ENCODE peak calls at places on chromosomes 13 and 19, in four cellular contexts. Y is body of pancreas, Q is HCT116, D is esophagus squamous epithelium. C is an unnamed sample.

GRCh38 chr19:1980782-1981181 is 34.7 kb downstream of the BTBD2 start:
- DNase-seq in Y (no peak), Q (no peak), D (no peak), C (no peak)

GRCh38 chr13:100125946-100126345 is 37.1 kb downstream of the PCCA start:
- DNase-seq in Y (no peak), Q (no peak), D (no peak), C (no peak)

GRCh38 chr13:99392126-99392805 is 85.1 kb upstream of the GPR183 start:
- DNase-seq in Y (no peak), Q (no peak), D (no peak), C (no peak)

GRCh38 chr13:70490320-70490935 is 382.2 kb upstream of the KLHL1 start:
- DNase-seq in Y (no peak), Q (no peak), D (no peak), C (no peak)

GRCh38 chr19:8423821-8424223 is 10.7 kb downstream of the MARCHF2 start:
- DNase-seq in Y (peak), Q (peak), D (no peak), C (peak)

GRCh38 chr13:42110410-42111155 is 62.1 kb downstream of the DGKH start:
- DNase-seq in Y (peak), Q (peak), D (no peak), C (peak)

GRCh38 chr13:59422646-59423045 is 741.1 kb downstream of the DIAPH3 start:
- DNase-seq in Y (no peak), Q (no peak), D (no peak), C (no peak)

GRCh38 chr13:49733181-49733951 is 42.1 kb upstream of the EBPL start:
- DNase-seq in Y (peak), Q (no peak), D (no peak), C (no peak)

GRCh38 chr13:112973577-112973951 is 4.5 kb downstream of the MCF2L start:
- DNase-seq in Y (no peak), Q (no peak), D (no peak), C (no peak)

GRCh38 chr19:13849991-13850909 is 26.7 kb upstream of the NANOS3 start:
- DNase-seq in Y (peak), Q (no peak), D (no peak), C (peak)

GRCh38 chr19:42352216-42352892 is 26.9 kb downstream of the MEGF8 start:
- DNase-seq in Y (no peak), Q (no peak), D (no peak), C (peak)

GRCh38 chr13:78816592-78816991 is 157.6 kb upstream of the OBI1 start:
- DNase-seq in Y (no peak), Q (no peak), D (no peak), C (no peak)

GRCh38 chr13:26377038-26377437 is 123.1 kb downstream of the CDK8 start:
- DNase-seq in Y (no peak), Q (peak), D (no peak), C (peak)

GRCh38 chr19:55464669-55465068 is at the start of gene C19orf85:
- DNase-seq in Y (no peak), Q (no peak), D (no peak), C (no peak)

GRCh38 chr13:33999830-34000605 is 182.1 kb downstream of the RFC3 start:
- DNase-seq in Y (no peak), Q (no peak), D (no peak), C (no peak)

GRCh38 chr13:114046447-114046846 is 72.6 kb upstream of the C13orf46 start:
- DNase-seq in Y (no peak), Q (no peak), D (no peak), C (no peak)

GRCh38 chr19:1045247-1045603 is 5.3 kb downstream of the ABCA7 start:
- DNase-seq in Y (no peak), Q (peak), D (no peak), C (peak)

GRCh38 chr13:95497307-95497943 is 55.1 kb upstream of the CLDN10 start:
- DNase-seq in Y (peak), Q (no peak), D (no peak), C (no peak)

GRCh38 chr19:41753159-41753558 is 2.2 kb upstream of the CEACAM6 start:
- DNase-seq in Y (peak), Q (peak), D (no peak), C (peak)

GRCh38 chr19:34226036-34226435 is 28.3 kb upstream of the GARRE1 start:
- DNase-seq in Y (no peak), Q (no peak), D (no peak), C (no peak)

GRCh38 chr13:108086678-108087077 is 128.7 kb downstream of the LIG4 start:
- DNase-seq in Y (no peak), Q (no peak), D (no peak), C (no peak)

GRCh38 chr19:48400018-48400742 is 6.7 kb downstream of the GRIN2D start:
- DNase-seq in Y (no peak), Q (peak), D (no peak), C (peak)
- TF ChIP-seq POLR2A in Y (no peak), Q (no peak), D (no peak), C (no peak)

GRCh38 chr19:4007021-4007835 is at the start of gene PIAS4:
- DNase-seq in Y (peak), Q (peak), D (peak), C (peak)
- TF ChIP-seq POLR2A in Y (peak), Q (peak), D (no peak), C (peak)

DNA sequence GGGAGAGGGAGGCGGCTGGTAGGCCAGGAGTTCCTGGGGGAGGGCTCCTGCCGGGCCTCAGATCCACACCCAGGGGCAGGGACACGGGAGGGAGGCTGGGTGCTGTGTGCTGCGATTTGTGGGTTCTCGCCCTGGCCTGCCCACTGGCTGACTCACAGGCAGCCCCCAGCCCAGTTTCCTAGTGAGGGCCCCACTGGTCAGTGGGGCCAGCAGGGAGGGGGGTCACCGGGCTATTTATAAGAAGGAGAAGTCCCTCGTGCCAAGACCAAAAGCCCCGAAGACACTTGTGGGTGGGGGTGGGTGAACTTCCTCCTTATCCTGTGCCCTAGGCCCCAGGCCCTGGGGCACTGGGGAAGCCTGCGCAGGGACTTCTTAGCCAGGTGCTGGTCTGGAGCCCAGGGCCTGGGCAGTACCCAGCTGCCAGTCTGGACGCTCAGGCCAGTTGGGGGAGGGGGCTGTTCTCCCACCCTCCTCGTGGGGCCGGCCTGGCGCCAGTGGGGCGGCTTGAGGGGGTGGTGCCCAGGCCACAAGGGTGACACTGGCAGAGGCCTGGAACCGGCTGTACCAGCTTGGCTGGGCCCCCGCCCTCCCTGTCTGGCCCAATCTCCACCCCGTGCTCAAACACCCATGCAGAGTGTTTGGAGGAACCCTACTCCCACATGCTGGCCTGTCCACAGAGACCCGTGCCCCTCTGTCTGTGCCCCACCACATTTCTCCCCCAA is 5.0 kb upstream of the JUNB start:
- DNase-seq in Y (peak), Q (no peak), D (peak), C (peak)
- TF ChIP-seq POLR2A in Y (peak), Q (no peak), D (peak), C (no peak)

GRCh38 chr13:110388141-110388943 is 81.3 kb downstream of the COL4A2 start:
- DNase-seq in Y (no peak), Q (no peak), D (no peak), C (no peak)
- TF ChIP-seq POLR2A in Y (no peak), Q (no peak), D (peak), C (no peak)

GRCh38 chr19:39347332-39348227 is 5.4 kb downstream of the SAMD4B start:
- DNase-seq in Y (no peak), Q (no peak), D (no peak), C (peak)
- TF ChIP-seq POLR2A in Y (no peak), Q (no peak), D (no peak), C (no peak)

GRCh38 chr13:51761638-51762350 is 42.2 kb downstream of the DHRS12 start:
- DNase-seq in Y (no peak), Q (no peak), D (no peak), C (no peak)
- TF ChIP-seq POLR2A in Y (no peak), Q (no peak), D (no peak), C (no peak)

DNA sequence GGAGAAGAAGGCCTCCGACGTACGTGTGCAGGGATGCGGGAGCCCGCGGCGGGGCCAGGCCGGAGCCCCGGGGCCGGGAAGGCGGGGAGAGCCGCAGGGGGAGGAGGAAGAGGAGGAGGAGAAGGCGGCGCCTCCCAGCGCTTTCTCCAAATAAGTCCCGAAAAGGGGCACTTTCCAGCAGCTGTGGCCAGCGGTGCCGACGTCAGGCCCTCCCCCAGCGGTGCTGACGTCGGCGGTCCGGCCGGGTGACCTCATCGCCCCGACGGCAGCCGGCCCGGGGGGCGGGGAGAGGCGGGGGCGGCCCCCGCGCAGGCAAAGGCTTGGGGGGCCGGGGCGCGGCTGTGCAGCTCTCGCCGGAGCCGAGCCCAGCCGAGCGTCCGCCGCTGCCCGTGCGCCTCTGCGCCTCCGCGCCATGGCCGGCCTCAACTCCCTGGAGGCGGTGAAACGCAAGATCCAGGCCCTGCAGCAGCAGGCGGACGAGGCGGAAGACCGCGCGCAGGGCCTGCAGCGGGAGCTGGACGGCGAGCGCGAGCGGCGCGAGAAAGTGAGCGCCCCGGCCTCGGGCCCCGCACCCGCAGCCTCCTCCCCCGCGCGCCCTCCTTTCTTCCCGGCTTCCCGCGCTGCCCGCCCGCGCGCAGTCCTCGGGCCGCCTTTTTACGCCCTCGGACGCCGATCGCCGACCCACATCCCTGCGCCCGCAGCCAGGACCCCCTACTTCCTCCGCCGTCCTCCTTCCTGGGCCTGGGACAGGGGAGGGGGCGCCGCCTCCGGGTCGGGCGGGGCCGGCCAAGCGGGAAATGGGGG is at the start of gene TPM4:
- DNase-seq in Y (peak), Q (peak), D (peak), C (peak)
- TF ChIP-seq POLR2A in Y (peak), Q (peak), D (peak), C (no peak)

C was measured in erythroblast.